ENCODE peak calls at places on chromosomes 1 and 21, in seven cellular contexts. One of them, this sample, is unnamed.

GRCh38 chr1:203009185-203009584 is 2.0 kb downstream of the TMEM183A start:
- DNase-seq in frontal cortex: no peak
- DNase-seq in heart left ventricle: no peak
- DNase-seq in T-helper 1 cell: no peak
- DNase-seq in substantia nigra: no peak
- DNase-seq in AG09319: no peak
- DNase-seq in brain microvascular endothelial cell: no peak
- DNase-seq in this sample: no peak

GRCh38 chr1:15308621-15309027 is 61.6 kb downstream of the FHAD1 start:
- DNase-seq in frontal cortex: no peak
- DNase-seq in heart left ventricle: no peak
- DNase-seq in T-helper 1 cell: no peak
- DNase-seq in substantia nigra: no peak
- DNase-seq in AG09319: no peak
- DNase-seq in brain microvascular endothelial cell: no peak
- DNase-seq in this sample: no peak

GRCh38 chr21:17911628-17912027 is 92.5 kb upstream of the C21orf91 start:
- DNase-seq in frontal cortex: no peak
- DNase-seq in heart left ventricle: no peak
- DNase-seq in T-helper 1 cell: no peak
- DNase-seq in substantia nigra: no peak
- DNase-seq in AG09319: no peak
- DNase-seq in brain microvascular endothelial cell: peak; percentile 5
- DNase-seq in this sample: no peak

GRCh38 chr1:98086156-98086555 is 165.3 kb upstream of the DPYD start:
- DNase-seq in frontal cortex: no peak
- DNase-seq in heart left ventricle: no peak
- DNase-seq in T-helper 1 cell: no peak
- DNase-seq in substantia nigra: no peak
- DNase-seq in AG09319: no peak
- DNase-seq in brain microvascular endothelial cell: peak; percentile 90
- DNase-seq in this sample: no peak

GRCh38 chr1:87826639-87827345 is 498.1 kb downstream of the LMO4 start:
- DNase-seq in frontal cortex: no peak
- DNase-seq in heart left ventricle: no peak
- DNase-seq in T-helper 1 cell: no peak
- DNase-seq in substantia nigra: no peak
- DNase-seq in AG09319: peak; percentile 68
- DNase-seq in brain microvascular endothelial cell: peak; percentile 52
- DNase-seq in this sample: no peak

GRCh38 chr1:3259020-3259419 is 190.0 kb downstream of the PRDM16 start:
- DNase-seq in frontal cortex: no peak
- DNase-seq in heart left ventricle: no peak
- DNase-seq in T-helper 1 cell: no peak
- DNase-seq in substantia nigra: no peak
- DNase-seq in AG09319: no peak
- DNase-seq in brain microvascular endothelial cell: no peak
- DNase-seq in this sample: no peak

GRCh38 chr1:44819594-44820327 is 11.4 kb downstream of the BTBD19 start:
- DNase-seq in frontal cortex: peak; percentile 74
- DNase-seq in heart left ventricle: peak; percentile 90
- DNase-seq in T-helper 1 cell: peak; percentile 65
- DNase-seq in substantia nigra: peak; percentile 48
- DNase-seq in AG09319: peak; percentile 65
- DNase-seq in brain microvascular endothelial cell: peak; percentile 92
- DNase-seq in this sample: no peak

GRCh38 chr1:7705048-7705907 is 65.8 kb upstream of the VAMP3 start:
- DNase-seq in frontal cortex: peak; percentile 55
- DNase-seq in heart left ventricle: no peak
- DNase-seq in T-helper 1 cell: peak; percentile 37
- DNase-seq in substantia nigra: no peak
- DNase-seq in AG09319: no peak
- DNase-seq in brain microvascular endothelial cell: no peak
- DNase-seq in this sample: no peak

GRCh38 chr1:52053862-52054261 is 1.1 kb downstream of the TXNDC12 start:
- DNase-seq in frontal cortex: no peak
- DNase-seq in heart left ventricle: no peak
- DNase-seq in T-helper 1 cell: no peak
- DNase-seq in substantia nigra: no peak
- DNase-seq in AG09319: no peak
- DNase-seq in brain microvascular endothelial cell: no peak
- DNase-seq in this sample: no peak

GRCh38 chr1:17581389-17582123 is 42.1 kb downstream of the ARHGEF10L start:
- DNase-seq in frontal cortex: no peak
- DNase-seq in heart left ventricle: no peak
- DNase-seq in T-helper 1 cell: no peak
- DNase-seq in substantia nigra: no peak
- DNase-seq in AG09319: no peak
- DNase-seq in brain microvascular endothelial cell: no peak
- DNase-seq in this sample: no peak

GRCh38 chr1:203652718-203653461 is 26.3 kb downstream of the ATP2B4 start:
- DNase-seq in frontal cortex: no peak
- DNase-seq in heart left ventricle: no peak
- DNase-seq in T-helper 1 cell: no peak
- DNase-seq in substantia nigra: no peak
- DNase-seq in AG09319: no peak
- DNase-seq in brain microvascular endothelial cell: no peak
- DNase-seq in this sample: no peak

GRCh38 chr1:180933141-180933540 is 20.4 kb downstream of the KIAA1614 start:
- DNase-seq in frontal cortex: no peak
- DNase-seq in heart left ventricle: no peak
- DNase-seq in T-helper 1 cell: no peak
- DNase-seq in substantia nigra: no peak
- DNase-seq in AG09319: no peak
- DNase-seq in brain microvascular endothelial cell: no peak
- DNase-seq in this sample: no peak

GRCh38 chr1:194028002-194028401 is 841.6 kb upstream of the B3GALT2 start:
- DNase-seq in frontal cortex: no peak
- DNase-seq in heart left ventricle: no peak
- DNase-seq in T-helper 1 cell: no peak
- DNase-seq in substantia nigra: no peak
- DNase-seq in AG09319: no peak
- DNase-seq in brain microvascular endothelial cell: no peak
- DNase-seq in this sample: no peak

GRCh38 chr1:112672842-112673241 is 1.6 kb upstream of the MOV10 start:
- DNase-seq in frontal cortex: no peak
- DNase-seq in heart left ventricle: no peak
- DNase-seq in T-helper 1 cell: no peak
- DNase-seq in substantia nigra: no peak
- DNase-seq in AG09319: no peak
- DNase-seq in brain microvascular endothelial cell: no peak
- DNase-seq in this sample: no peak

GRCh38 chr21:40901690-40902089 is 54.7 kb upstream of the DSCAM start:
- DNase-seq in frontal cortex: no peak
- DNase-seq in heart left ventricle: no peak
- DNase-seq in T-helper 1 cell: no peak
- DNase-seq in substantia nigra: no peak
- DNase-seq in AG09319: no peak
- DNase-seq in brain microvascular endothelial cell: no peak
- DNase-seq in this sample: no peak

GRCh38 chr1:180167721-180168467 is 13.2 kb downstream of the QSOX1 start:
- DNase-seq in frontal cortex: no peak
- DNase-seq in heart left ventricle: no peak
- DNase-seq in T-helper 1 cell: peak; percentile 8
- DNase-seq in substantia nigra: no peak
- DNase-seq in AG09319: no peak
- DNase-seq in brain microvascular endothelial cell: no peak
- DNase-seq in this sample: no peak

GRCh38 chr1:2496087-2496622 is 20.1 kb downstream of the PLCH2 start:
- DNase-seq in frontal cortex: no peak
- DNase-seq in heart left ventricle: no peak
- DNase-seq in T-helper 1 cell: no peak
- DNase-seq in substantia nigra: no peak
- DNase-seq in AG09319: no peak
- DNase-seq in brain microvascular endothelial cell: no peak
- DNase-seq in this sample: no peak

GRCh38 chr1:181425566-181425965 is 57.8 kb upstream of the CACNA1E start:
- DNase-seq in frontal cortex: no peak
- DNase-seq in heart left ventricle: no peak
- DNase-seq in T-helper 1 cell: no peak
- DNase-seq in substantia nigra: no peak
- DNase-seq in AG09319: no peak
- DNase-seq in brain microvascular endothelial cell: no peak
- DNase-seq in this sample: no peak

GRCh38 chr1:156154317-156154749 is 948 bp downstream of the SEMA4A start:
- DNase-seq in frontal cortex: no peak
- DNase-seq in heart left ventricle: no peak
- DNase-seq in T-helper 1 cell: no peak
- DNase-seq in substantia nigra: no peak
- DNase-seq in AG09319: no peak
- DNase-seq in brain microvascular endothelial cell: no peak
- DNase-seq in this sample: no peak

GRCh38 chr1:241603626-241604337 is 36.4 kb downstream of the CHML start:
- DNase-seq in frontal cortex: no peak
- DNase-seq in heart left ventricle: no peak
- DNase-seq in T-helper 1 cell: no peak
- DNase-seq in substantia nigra: no peak
- DNase-seq in AG09319: no peak
- DNase-seq in brain microvascular endothelial cell: peak; percentile 48
- DNase-seq in this sample: no peak

GRCh38 chr21:43810505-43811261 is 21.3 kb downstream of the RRP1 start:
- DNase-seq in frontal cortex: peak; percentile 88
- DNase-seq in heart left ventricle: peak; percentile 93
- DNase-seq in T-helper 1 cell: peak; percentile 80
- DNase-seq in substantia nigra: peak; percentile 21
- DNase-seq in AG09319: no peak
- DNase-seq in brain microvascular endothelial cell: peak; percentile 35
- DNase-seq in this sample: peak; percentile 36

GRCh38 chr1:236608930-236609726 is 4.8 kb upstream of the HEATR1 start:
- DNase-seq in frontal cortex: no peak
- DNase-seq in heart left ventricle: no peak
- DNase-seq in T-helper 1 cell: no peak
- DNase-seq in substantia nigra: no peak
- DNase-seq in AG09319: peak; percentile 15
- DNase-seq in brain microvascular endothelial cell: peak; percentile 40
- DNase-seq in this sample: no peak

GRCh38 chr1:71908313-71908712 is 374.0 kb downstream of the NEGR1 start:
- DNase-seq in frontal cortex: no peak
- DNase-seq in heart left ventricle: no peak
- DNase-seq in T-helper 1 cell: no peak
- DNase-seq in substantia nigra: no peak
- DNase-seq in AG09319: no peak
- DNase-seq in brain microvascular endothelial cell: no peak
- DNase-seq in this sample: no peak